ENCODE peak calls at places on chromosomes 6 and 20, in four cellular contexts. One of them, this sample, is unnamed.

GRCh38 chr20:4187147-4187546 is 171.8 kb upstream of the RNF24 start:
- DNase-seq in SK-N-DZ: no peak
- DNase-seq in naive thymus-derived CD8-positive, alpha-beta T cell: no peak
- DNase-seq in T-helper 2 cell: no peak
- DNase-seq in this sample: no peak

GRCh38 chr20:44217342-44218092 is 6.9 kb upstream of the OSER1 start:
- DNase-seq in T-helper 2 cell: peak
- DNase-seq in naive thymus-derived CD8-positive, alpha-beta T cell: peak
- DNase-seq in SK-N-DZ: peak
- DNase-seq in this sample: peak

GRCh38 chr20:10061641-10062040 is 26.9 kb downstream of the ANKEF1 start:
- DNase-seq in T-helper 2 cell: no peak
- DNase-seq in naive thymus-derived CD8-positive, alpha-beta T cell: no peak
- DNase-seq in SK-N-DZ: no peak
- DNase-seq in this sample: no peak

GRCh38 chr6:8082954-8083858 is 19.0 kb upstream of the BLOC1S5 start:
- DNase-seq in SK-N-DZ: no peak
- DNase-seq in naive thymus-derived CD8-positive, alpha-beta T cell: no peak
- DNase-seq in T-helper 2 cell: no peak
- DNase-seq in this sample: peak

GRCh38 chr6:18302561-18303439 is 38.5 kb upstream of the DEK start:
- DNase-seq in SK-N-DZ: peak
- DNase-seq in naive thymus-derived CD8-positive, alpha-beta T cell: no peak
- DNase-seq in T-helper 2 cell: no peak
- DNase-seq in this sample: peak

GRCh38 chr20:20643925-20644324 is 68.5 kb downstream of the RALGAPA2 start:
- DNase-seq in naive thymus-derived CD8-positive, alpha-beta T cell: no peak
- DNase-seq in SK-N-DZ: no peak
- DNase-seq in T-helper 2 cell: no peak
- DNase-seq in this sample: no peak

GRCh38 chr20:23320317-23320716 is 30.3 kb upstream of the NXT1 start:
- DNase-seq in SK-N-DZ: no peak
- DNase-seq in T-helper 2 cell: no peak
- DNase-seq in naive thymus-derived CD8-positive, alpha-beta T cell: no peak
- DNase-seq in this sample: peak

GRCh38 chr6:142763205-142763604 is 181.8 kb downstream of the HIVEP2 start:
- DNase-seq in T-helper 2 cell: no peak
- DNase-seq in SK-N-DZ: no peak
- DNase-seq in naive thymus-derived CD8-positive, alpha-beta T cell: no peak
- DNase-seq in this sample: peak

GRCh38 chr20:9886227-9886626 is 47.4 kb upstream of the PAK5 start:
- DNase-seq in T-helper 2 cell: no peak
- DNase-seq in SK-N-DZ: no peak
- DNase-seq in naive thymus-derived CD8-positive, alpha-beta T cell: no peak
- DNase-seq in this sample: no peak

GRCh38 chr6:34575326-34575725 is 19.2 kb upstream of the SPDEF start:
- DNase-seq in SK-N-DZ: no peak
- DNase-seq in T-helper 2 cell: no peak
- DNase-seq in naive thymus-derived CD8-positive, alpha-beta T cell: no peak
- DNase-seq in this sample: no peak

GRCh38 chr6:2911171-2911570 is 8.1 kb upstream of the SERPINB9 start:
- DNase-seq in SK-N-DZ: no peak
- DNase-seq in T-helper 2 cell: no peak
- DNase-seq in naive thymus-derived CD8-positive, alpha-beta T cell: no peak
- DNase-seq in this sample: no peak

GRCh38 chr6:106258726-106259125 is 66.8 kb downstream of the ATG5 start:
- DNase-seq in SK-N-DZ: no peak
- DNase-seq in T-helper 2 cell: no peak
- DNase-seq in naive thymus-derived CD8-positive, alpha-beta T cell: no peak
- DNase-seq in this sample: no peak

GRCh38 chr20:50293244-50294139 is 102.9 kb downstream of the CEBPB start:
- DNase-seq in naive thymus-derived CD8-positive, alpha-beta T cell: no peak
- DNase-seq in T-helper 2 cell: no peak
- DNase-seq in SK-N-DZ: no peak
- DNase-seq in this sample: no peak

GRCh38 chr20:34516874-34517542 is 786 bp downstream of the DYNLRB1 start:
- DNase-seq in SK-N-DZ: no peak
- DNase-seq in T-helper 2 cell: no peak
- DNase-seq in naive thymus-derived CD8-positive, alpha-beta T cell: no peak
- DNase-seq in this sample: peak

GRCh38 chr6:2110504-2110903 is 134.9 kb downstream of the GMDS start:
- DNase-seq in SK-N-DZ: no peak
- DNase-seq in T-helper 2 cell: no peak
- DNase-seq in naive thymus-derived CD8-positive, alpha-beta T cell: no peak
- DNase-seq in this sample: peak

GRCh38 chr6:64010010-64010409 is 374.4 kb downstream of the PHF3 start:
- DNase-seq in SK-N-DZ: no peak
- DNase-seq in T-helper 2 cell: no peak
- DNase-seq in naive thymus-derived CD8-positive, alpha-beta T cell: no peak
- DNase-seq in this sample: no peak

GRCh38 chr6:132100388-132100990 is 149.3 kb upstream of the CCN2 start:
- DNase-seq in SK-N-DZ: no peak
- DNase-seq in naive thymus-derived CD8-positive, alpha-beta T cell: no peak
- DNase-seq in T-helper 2 cell: no peak
- DNase-seq in this sample: no peak

GRCh38 chr6:169370054-169370453 is 116.4 kb upstream of the THBS2 start:
- DNase-seq in T-helper 2 cell: no peak
- DNase-seq in SK-N-DZ: no peak
- DNase-seq in naive thymus-derived CD8-positive, alpha-beta T cell: no peak
- DNase-seq in this sample: no peak

GRCh38 chr6:40232698-40233097 is 298.4 kb upstream of the MOCS1 start:
- DNase-seq in SK-N-DZ: no peak
- DNase-seq in naive thymus-derived CD8-positive, alpha-beta T cell: no peak
- DNase-seq in T-helper 2 cell: no peak
- DNase-seq in this sample: no peak

This sample was measured in fibroblast of the aortic adventitia.